ENCODE peak calls at places on chromosomes 7 and 10, in eight cellular contexts. B, C, S, O, U, D, R and J are unnamed samples.

GRCh38 chr10:95388539-95388938 is 97.7 kb upstream of the PDLIM1 start:
- DNase-seq in B (no peak), C (no peak), S (no peak), O (no peak), U (no peak), D (no peak), R (peak), J (no peak)

GRCh38 chr10:89414146-89414878 is at the start of gene IFIT5:
- DNase-seq in B (peak), C (peak), S (peak), O (peak), U (peak), D (peak), R (peak), J (peak)

GRCh38 chr7:24448038-24448437 is 125.2 kb upstream of the PALS2 start:
- DNase-seq in B (no peak), C (no peak), S (no peak), O (no peak), U (no peak), D (no peak), R (no peak), J (no peak)

GRCh38 chr10:131963350-131963749 is 18.4 kb downstream of the BNIP3 start:
- DNase-seq in B (no peak), C (no peak), S (no peak), O (no peak), U (no peak), D (no peak), R (no peak), J (no peak)

GRCh38 chr10:63707254-63707910 is 186.2 kb downstream of the REEP3 start:
- DNase-seq in B (peak), C (peak), S (peak), O (no peak), U (peak), D (no peak), R (peak), J (no peak)

GRCh38 chr7:127838816-127839415 is 186.9 kb downstream of the SND1 start:
- DNase-seq in B (no peak), C (no peak), S (peak), O (no peak), U (no peak), D (no peak), R (no peak), J (no peak)

GRCh38 chr10:132422169-132422691 is 25.2 kb downstream of the PWWP2B start:
- DNase-seq in B (no peak), C (no peak), S (no peak), O (no peak), U (no peak), D (no peak), R (no peak), J (no peak)

GRCh38 chr7:7841027-7841426 is 122.6 kb upstream of the RPA3 start:
- DNase-seq in B (no peak), C (no peak), S (no peak), O (no peak), U (no peak), D (no peak), R (no peak), J (no peak)

GRCh38 chr10:132679217-132679595 is 106.7 kb downstream of the NKX6-2 start:
- DNase-seq in B (no peak), C (no peak), S (no peak), O (peak), U (no peak), D (no peak), R (no peak), J (no peak)

GRCh38 chr10:113945075-113945686 is 90.7 kb downstream of the NHLRC2 start:
- DNase-seq in B (peak), C (no peak), S (peak), O (no peak), U (no peak), D (no peak), R (peak), J (no peak)

GRCh38 chr7:18495412-18496335 is at the start of gene HDAC9:
- DNase-seq in B (peak), C (no peak), S (peak), O (no peak), U (peak), D (no peak), R (peak), J (no peak)

GRCh38 chr10:110513949-110514348 is 16.2 kb downstream of the DUSP5 start:
- DNase-seq in B (peak), C (no peak), S (no peak), O (no peak), U (no peak), D (no peak), R (no peak), J (no peak)

GRCh38 chr7:87219545-87220025 is at the start of gene TMEM243:
- DNase-seq in B (peak), C (peak), S (peak), O (peak), U (peak), D (peak), R (peak), J (peak)

GRCh38 chr10:95657250-95657649 is 739 bp upstream of the ALDH18A1 start:
- DNase-seq in B (no peak), C (no peak), S (no peak), O (no peak), U (no peak), D (no peak), R (no peak), J (no peak)

GRCh38 chr7:39741942-39742623 is 118.7 kb downstream of the RALA start:
- DNase-seq in B (peak), C (peak), S (peak), O (peak), U (peak), D (no peak), R (peak), J (peak)

GRCh38 chr7:17910377-17910776 is 29.9 kb downstream of the SNX13 start:
- DNase-seq in B (no peak), C (no peak), S (no peak), O (no peak), U (no peak), D (no peak), R (no peak), J (no peak)

GRCh38 chr7:24328050-24328449 is 44.1 kb downstream of the NPY start:
- DNase-seq in B (peak), C (no peak), S (peak), O (no peak), U (no peak), D (no peak), R (peak), J (no peak)

GRCh38 chr10:6678211-6678803 is 98.2 kb upstream of the PRKCQ start:
- DNase-seq in B (peak), C (peak), S (peak), O (peak), U (peak), D (peak), R (no peak), J (peak)

GRCh38 chr10:112202561-112203241 is 19.1 kb upstream of the GPAM start:
- DNase-seq in B (peak), C (no peak), S (no peak), O (no peak), U (peak), D (no peak), R (no peak), J (no peak)

GRCh38 chr10:77564781-77565589 is 72.6 kb downstream of the KCNMA1 start:
- DNase-seq in B (peak), C (no peak), S (no peak), O (no peak), U (no peak), D (no peak), R (peak), J (no peak)

GRCh38 chr10:6203331-6204062 is 765 bp downstream of the PFKFB3 start:
- DNase-seq in B (peak), C (peak), S (peak), O (peak), U (no peak), D (peak), R (peak), J (peak)